ENCODE peak calls at places on chromosomes 4 and X, in seven cellular contexts. One of them, this sample, is unnamed.
A peak's percentile ranks its signal among the peaks of the same experiment; 100 is the strongest.

GRCh38 chr4:48979897-48980579 is 6.0 kb upstream of the CWH43 start:
- DNase-seq in endothelial cell of umbilical vein: no peak
- DNase-seq in prostate gland: no peak
- DNase-seq in spleen: no peak
- DNase-seq in GM12891: no peak
- DNase-seq in HepG2: no peak
- DNase-seq in H1: no peak
- DNase-seq in this sample: no peak

GRCh38 chrX:40086569-40087335 is 11.0 kb downstream of the BCOR start:
- DNase-seq in endothelial cell of umbilical vein: no peak
- DNase-seq in prostate gland: peak; percentile 26
- DNase-seq in spleen: no peak
- DNase-seq in GM12891: no peak
- DNase-seq in HepG2: no peak
- DNase-seq in H1: no peak
- DNase-seq in this sample: no peak

GRCh38 chrX:17567173-17567572 is 170.1 kb upstream of the SCML1 start:
- DNase-seq in endothelial cell of umbilical vein: no peak
- DNase-seq in prostate gland: no peak
- DNase-seq in spleen: no peak
- DNase-seq in GM12891: no peak
- DNase-seq in HepG2: no peak
- DNase-seq in H1: no peak
- DNase-seq in this sample: no peak

GRCh38 chrX:148535639-148536038 is 35.2 kb downstream of the AFF2 start:
- DNase-seq in endothelial cell of umbilical vein: no peak
- DNase-seq in prostate gland: no peak
- DNase-seq in spleen: no peak
- DNase-seq in GM12891: no peak
- DNase-seq in HepG2: no peak
- DNase-seq in H1: no peak
- DNase-seq in this sample: no peak

GRCh38 chr4:139528377-139529005 is 27.5 kb downstream of the SETD7 start:
- DNase-seq in endothelial cell of umbilical vein: no peak
- DNase-seq in prostate gland: no peak
- DNase-seq in spleen: no peak
- DNase-seq in GM12891: no peak
- DNase-seq in HepG2: no peak
- DNase-seq in H1: no peak
- DNase-seq in this sample: no peak

GRCh38 chrX:149648932-149649331 is 17.3 kb upstream of the TMEM185A start:
- DNase-seq in endothelial cell of umbilical vein: no peak
- DNase-seq in prostate gland: no peak
- DNase-seq in spleen: no peak
- DNase-seq in GM12891: no peak
- DNase-seq in HepG2: no peak
- DNase-seq in H1: no peak
- DNase-seq in this sample: no peak

GRCh38 chr4:146981651-146982050 is 36.0 kb upstream of the TTC29 start:
- DNase-seq in endothelial cell of umbilical vein: no peak
- DNase-seq in prostate gland: no peak
- DNase-seq in spleen: no peak
- DNase-seq in GM12891: no peak
- DNase-seq in HepG2: no peak
- DNase-seq in H1: no peak
- DNase-seq in this sample: no peak

GRCh38 chrX:114581528-114582263 is 2.2 kb upstream of the HTR2C start:
- DNase-seq in endothelial cell of umbilical vein: no peak
- DNase-seq in prostate gland: no peak
- DNase-seq in spleen: no peak
- DNase-seq in GM12891: no peak
- DNase-seq in HepG2: no peak
- DNase-seq in H1: peak; percentile 50
- DNase-seq in this sample: no peak

GRCh38 chr4:47013373-47013772 is 18.0 kb upstream of the GABRB1 start:
- DNase-seq in endothelial cell of umbilical vein: no peak
- DNase-seq in prostate gland: no peak
- DNase-seq in spleen: no peak
- DNase-seq in GM12891: no peak
- DNase-seq in HepG2: no peak
- DNase-seq in H1: no peak
- DNase-seq in this sample: no peak

GRCh38 chr4:30536231-30536630 is 183.9 kb upstream of the PCDH7 start:
- DNase-seq in endothelial cell of umbilical vein: peak; percentile 7
- DNase-seq in prostate gland: no peak
- DNase-seq in spleen: no peak
- DNase-seq in GM12891: no peak
- DNase-seq in HepG2: no peak
- DNase-seq in H1: no peak
- DNase-seq in this sample: no peak

GRCh38 chrX:78388663-78389062 is 61.3 kb upstream of the CYSLTR1 start:
- DNase-seq in endothelial cell of umbilical vein: no peak
- DNase-seq in prostate gland: no peak
- DNase-seq in spleen: no peak
- DNase-seq in GM12891: no peak
- DNase-seq in HepG2: no peak
- DNase-seq in H1: no peak
- DNase-seq in this sample: no peak

GRCh38 chr4:128716325-128716724 is 93.2 kb upstream of the JADE1 start:
- DNase-seq in endothelial cell of umbilical vein: no peak
- DNase-seq in prostate gland: no peak
- DNase-seq in spleen: no peak
- DNase-seq in GM12891: no peak
- DNase-seq in HepG2: no peak
- DNase-seq in H1: no peak
- DNase-seq in this sample: no peak

GRCh38 chrX:131677655-131678628 is 134.1 kb downstream of the OR13H1 start:
- DNase-seq in endothelial cell of umbilical vein: peak; percentile 1
- DNase-seq in prostate gland: peak; percentile 4
- DNase-seq in spleen: peak; percentile 79
- DNase-seq in GM12891: peak; percentile 37
- DNase-seq in HepG2: peak; percentile 18
- DNase-seq in H1: peak; percentile 70
- DNase-seq in this sample: no peak

GRCh38 chrX:11111038-11111851 is at the start of gene HCCS:
- DNase-seq in endothelial cell of umbilical vein: peak; percentile 86
- DNase-seq in prostate gland: peak; percentile 73
- DNase-seq in spleen: peak; percentile 94
- DNase-seq in GM12891: peak; percentile 39
- DNase-seq in HepG2: peak; percentile 67
- DNase-seq in H1: peak; percentile 78
- DNase-seq in this sample: peak; percentile 71

GRCh38 chrX:133394765-133395164 is 20.5 kb downstream of the GPC4 start:
- DNase-seq in endothelial cell of umbilical vein: no peak
- DNase-seq in prostate gland: no peak
- DNase-seq in spleen: no peak
- DNase-seq in GM12891: no peak
- DNase-seq in HepG2: no peak
- DNase-seq in H1: no peak
- DNase-seq in this sample: no peak

GRCh38 chr4:70903282-70903603 is 1.1 kb downstream of the MOB1B start:
- DNase-seq in endothelial cell of umbilical vein: peak; percentile 63
- DNase-seq in prostate gland: no peak
- DNase-seq in spleen: no peak
- DNase-seq in GM12891: no peak
- DNase-seq in HepG2: no peak
- DNase-seq in H1: no peak
- DNase-seq in this sample: no peak

GRCh38 chrX:105313596-105313995 is 93.1 kb upstream of the TEX13A start:
- DNase-seq in endothelial cell of umbilical vein: peak; percentile 4
- DNase-seq in prostate gland: no peak
- DNase-seq in spleen: no peak
- DNase-seq in GM12891: no peak
- DNase-seq in HepG2: no peak
- DNase-seq in H1: no peak
- DNase-seq in this sample: no peak

GRCh38 chr4:84809946-84810345 is 156.5 kb downstream of the WDFY3 start:
- DNase-seq in endothelial cell of umbilical vein: no peak
- DNase-seq in prostate gland: no peak
- DNase-seq in spleen: no peak
- DNase-seq in GM12891: no peak
- DNase-seq in HepG2: no peak
- DNase-seq in H1: no peak
- DNase-seq in this sample: no peak

GRCh38 chr4:186669159-186669720 is 54.4 kb downstream of the FAT1 start:
- DNase-seq in endothelial cell of umbilical vein: peak; percentile 27
- DNase-seq in prostate gland: peak; percentile 50
- DNase-seq in spleen: no peak
- DNase-seq in GM12891: no peak
- DNase-seq in HepG2: peak; percentile 50
- DNase-seq in H1: peak; percentile 64
- DNase-seq in this sample: no peak

GRCh38 chr4:186660403-186660802 is 63.3 kb downstream of the FAT1 start:
- DNase-seq in endothelial cell of umbilical vein: no peak
- DNase-seq in prostate gland: no peak
- DNase-seq in spleen: no peak
- DNase-seq in GM12891: no peak
- DNase-seq in HepG2: no peak
- DNase-seq in H1: no peak
- DNase-seq in this sample: no peak

GRCh38 chr4:186666750-186667149 is 56.9 kb downstream of the FAT1 start:
- DNase-seq in endothelial cell of umbilical vein: no peak
- DNase-seq in prostate gland: no peak
- DNase-seq in spleen: no peak
- DNase-seq in GM12891: no peak
- DNase-seq in HepG2: no peak
- DNase-seq in H1: no peak
- DNase-seq in this sample: no peak

GRCh38 chr4:186669735-186670134 is 53.9 kb downstream of the FAT1 start:
- DNase-seq in endothelial cell of umbilical vein: no peak
- DNase-seq in prostate gland: no peak
- DNase-seq in spleen: no peak
- DNase-seq in GM12891: no peak
- DNase-seq in HepG2: no peak
- DNase-seq in H1: no peak
- DNase-seq in this sample: no peak

DNA sequence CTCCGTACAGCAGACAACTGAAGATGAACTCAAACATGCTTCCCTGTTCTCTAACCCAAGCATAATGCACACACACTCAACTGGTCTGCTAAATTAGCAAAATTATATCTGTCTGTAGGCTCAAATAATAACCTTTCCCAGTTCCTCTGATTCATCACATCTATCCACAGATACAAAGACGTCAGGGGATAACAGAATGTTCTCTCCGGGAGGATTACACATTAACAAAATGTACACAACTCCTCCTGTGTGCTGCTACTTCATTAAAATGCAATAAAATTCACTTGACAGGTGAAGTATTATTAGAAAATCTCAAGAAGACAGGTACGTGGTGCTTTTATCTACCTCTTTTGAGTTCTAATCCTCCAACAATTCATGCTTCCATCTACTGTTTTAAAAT is 57.4 kb downstream of the FAT1 start:
- DNase-seq in endothelial cell of umbilical vein: no peak
- DNase-seq in prostate gland: no peak
- DNase-seq in spleen: no peak
- DNase-seq in GM12891: no peak
- DNase-seq in HepG2: no peak
- DNase-seq in H1: no peak
- DNase-seq in this sample: no peak
- TF ChIP-seq POLR2AphosphoS5 in endothelial cell of umbilical vein: no peak
- TF ChIP-seq POLR2AphosphoS5 in prostate gland: peak; percentile 64
- TF ChIP-seq POLR2AphosphoS5 in spleen: no peak
- TF ChIP-seq POLR2AphosphoS5 in GM12891: no peak
- TF ChIP-seq POLR2AphosphoS5 in HepG2: no peak
- TF ChIP-seq POLR2AphosphoS5 in H1: no peak
- TF ChIP-seq POLR2AphosphoS5 in this sample: no peak

DNA sequence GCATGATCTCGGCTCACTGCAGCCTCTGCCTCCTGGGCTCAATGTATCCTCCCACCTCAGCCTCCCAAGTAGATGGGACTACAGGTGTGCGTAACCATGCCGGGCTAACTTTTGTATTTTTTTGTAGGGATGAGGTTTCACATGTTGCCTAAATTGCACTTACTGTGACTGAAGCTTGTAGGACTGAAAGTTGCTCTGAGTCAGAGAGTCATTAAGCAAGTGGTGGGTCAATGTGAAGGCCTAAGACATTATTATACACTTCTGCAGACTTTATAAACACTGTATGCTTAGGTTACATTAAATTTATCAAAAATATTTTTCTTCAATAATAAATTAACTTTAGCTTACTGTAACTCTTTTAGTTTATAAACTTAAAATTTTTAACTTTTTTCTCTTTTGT is 170.2 kb downstream of the FAT4 start:
- DNase-seq in endothelial cell of umbilical vein: no peak
- DNase-seq in prostate gland: no peak
- DNase-seq in spleen: peak; percentile 23
- DNase-seq in GM12891: no peak
- DNase-seq in HepG2: no peak
- DNase-seq in H1: no peak
- DNase-seq in this sample: no peak
- TF ChIP-seq POLR2AphosphoS5 in endothelial cell of umbilical vein: no peak
- TF ChIP-seq POLR2AphosphoS5 in prostate gland: no peak
- TF ChIP-seq POLR2AphosphoS5 in spleen: no peak
- TF ChIP-seq POLR2AphosphoS5 in GM12891: no peak
- TF ChIP-seq POLR2AphosphoS5 in HepG2: no peak
- TF ChIP-seq POLR2AphosphoS5 in H1: no peak
- TF ChIP-seq POLR2AphosphoS5 in this sample: no peak

GRCh38 chr4:2803624-2804448 is 11.0 kb downstream of the SH3BP2 start:
- DNase-seq in endothelial cell of umbilical vein: no peak
- DNase-seq in prostate gland: no peak
- DNase-seq in spleen: peak; percentile 75
- DNase-seq in GM12891: no peak
- DNase-seq in HepG2: no peak
- DNase-seq in H1: no peak
- DNase-seq in this sample: no peak
- TF ChIP-seq POLR2AphosphoS5 in endothelial cell of umbilical vein: no peak
- TF ChIP-seq POLR2AphosphoS5 in prostate gland: no peak
- TF ChIP-seq POLR2AphosphoS5 in spleen: no peak
- TF ChIP-seq POLR2AphosphoS5 in GM12891: no peak
- TF ChIP-seq POLR2AphosphoS5 in HepG2: no peak
- TF ChIP-seq POLR2AphosphoS5 in H1: no peak
- TF ChIP-seq POLR2AphosphoS5 in this sample: peak; percentile 54

GRCh38 chrX:102765217-102765616 is 44.7 kb downstream of the GPRASP3 start:
- DNase-seq in endothelial cell of umbilical vein: peak; percentile 95
- DNase-seq in prostate gland: no peak
- DNase-seq in spleen: no peak
- DNase-seq in GM12891: no peak
- DNase-seq in HepG2: no peak
- DNase-seq in H1: no peak
- DNase-seq in this sample: no peak
- TF ChIP-seq POLR2AphosphoS5 in endothelial cell of umbilical vein: peak; percentile 42
- TF ChIP-seq POLR2AphosphoS5 in prostate gland: no peak
- TF ChIP-seq POLR2AphosphoS5 in spleen: no peak
- TF ChIP-seq POLR2AphosphoS5 in GM12891: no peak
- TF ChIP-seq POLR2AphosphoS5 in HepG2: no peak
- TF ChIP-seq POLR2AphosphoS5 in H1: no peak
- TF ChIP-seq POLR2AphosphoS5 in this sample: no peak

This sample was measured in breast epithelium.